ENCODE peak calls at places on chromosomes 16 and 17, in five cellular contexts. R is NCI-H446, X is DMS153, L is EH, N is cardiac muscle cell. C is an unnamed sample.

GRCh38 chr17:7632492-7632894 is 2.6 kb downstream of the SHBG start:
- DNase-seq in X (no peak), R (peak; percentile 16), N (peak; percentile 72), L (peak; percentile 62), C (no peak)

GRCh38 chr17:73474370-73474988 is 162.7 kb upstream of the CDC42EP4 start:
- DNase-seq in R (peak; percentile 54), X (peak; percentile 67), N (peak; percentile 83), L (peak; percentile 17), C (peak; percentile 80)

GRCh38 chr17:10844667-10845387 is 6.9 kb upstream of the PIRT start:
- DNase-seq in R (peak; percentile 63), L (peak; percentile 67), N (peak; percentile 77), X (no peak), C (peak; percentile 1)

GRCh38 chr17:34400301-34400931 is 37.4 kb upstream of the CCL1 start:
- DNase-seq in R (no peak), L (no peak), N (no peak), X (no peak), C (no peak)

GRCh38 chr16:12819126-12820117 is 15.7 kb upstream of the CPPED1 start:
- DNase-seq in X (no peak), R (peak; percentile 54), L (peak; percentile 71), N (peak; percentile 64), C (peak; percentile 47)

GRCh38 chr17:82826956-82827355 is 12.9 kb downstream of the ZNF750 start:
- DNase-seq in R (no peak), L (no peak), N (no peak), X (no peak), C (no peak)

GRCh38 chr16:87765776-87766484 is at the start of gene KLHDC4:
- DNase-seq in N (peak; percentile 89), L (peak; percentile 87), X (peak; percentile 25), R (peak; percentile 71), C (peak; percentile 64)

GRCh38 chr16:8877894-8878522 is 4.1 kb upstream of the LITAFD start:
- DNase-seq in X (no peak), L (no peak), R (no peak), N (no peak), C (no peak)

GRCh38 chr16:66207139-66207863 is 159.2 kb upstream of the CDH5 start:
- DNase-seq in N (peak; percentile 65), L (peak; percentile 33), R (no peak), X (peak; percentile 87), C (peak; percentile 80)